ENCODE peak calls at places on chromosome 7, in six cellular contexts. A is CD8-positive, alpha-beta T cell; H is OCI-LY7; F is pancreas; X is heart right ventricle; D is PC-3. L is an unnamed sample. For H3K4me1, the result is how much of the 10 kb centered on the place peaks cover.

GRCh38 chr7:73332447-73332846 is 4.5 kb downstream of the FKBP6 start:
- DNase-seq in A (no peak), F (no peak), X (no peak), H (no peak), D (no peak), L (no peak)

GRCh38 chr7:83807770-83808169 is 158.8 kb upstream of the SEMA3E start:
- DNase-seq in H (no peak), A (no peak), D (no peak), X (no peak), F (no peak), L (no peak)

GRCh38 chr7:30662431-30662939 is 19.8 kb downstream of the CRHR2 start:
- DNase-seq in X (no peak), D (no peak), H (no peak), A (no peak), F (no peak), L (no peak)

GRCh38 chr7:28957064-28957821 is 887 bp downstream of the TRIL start:
- DNase-seq in A (no peak), F (peak), D (no peak), X (peak), H (no peak), L (no peak)

GRCh38 chr7:91784469-91784868 is 96.0 kb downstream of the MTERF1 start:
- DNase-seq in D (peak), A (no peak), H (peak), X (no peak), F (no peak), L (peak)

GRCh38 chr7:66198461-66198860 is 6.7 kb upstream of the TPST1 start:
- DNase-seq in X (no peak), D (no peak), H (no peak), A (no peak), F (no peak), L (no peak)

GRCh38 chr7:119482671-119483070 is 790.3 kb upstream of the KCND2 start:
- DNase-seq in A (no peak), F (no peak), H (no peak), D (no peak), X (no peak), L (no peak)

GRCh38 chr7:157805716-157806115 is 468.9 kb downstream of the DNAJB6 start:
- DNase-seq in F (no peak), A (no peak), D (no peak), H (no peak), X (no peak), L (no peak)

GRCh38 chr7:18638594-18639452 is 143.3 kb downstream of the HDAC9 start:
- DNase-seq in H (no peak), F (no peak), D (peak), A (no peak), X (no peak), L (no peak)

GRCh38 chr7:13282377-13282980 is 595.0 kb downstream of the ARL4A start:
- DNase-seq in X (no peak), A (no peak), D (peak), F (no peak), H (peak), L (no peak)

GRCh38 chr7:140774371-140774770 is 77.9 kb downstream of the NDUFB2 start:
- DNase-seq in A (no peak), H (no peak), D (no peak), F (no peak), X (no peak), L (no peak)

GRCh38 chr7:28685660-28686417 is 272.3 kb downstream of the TRIL start:
- DNase-seq in X (peak), D (peak), A (no peak), F (peak), H (no peak), L (peak)

GRCh38 chr7:20594023-20594422 is 21.4 kb upstream of the ABCB5 start:
- DNase-seq in X (no peak), D (no peak), F (no peak), H (no peak), A (no peak), L (no peak)

GRCh38 chr7:158016171-158017087 is 571.2 kb downstream of the PTPRN2 start:
- DNase-seq in H (no peak), F (peak), A (no peak), D (no peak), X (no peak), L (no peak)

GRCh38 chr7:97873606-97874005 is 1.4 kb upstream of the ASNS start:
- DNase-seq in H (no peak), A (no peak), X (no peak), F (no peak), D (no peak), L (no peak)

GRCh38 chr7:102912742-102913141 is at the start of gene LRRC17:
- DNase-seq in H (no peak), A (no peak), F (no peak), D (no peak), X (no peak), L (peak)

GRCh38 chr7:143938522-143939243 is 3.6 kb downstream of the OR2F2 start:
- DNase-seq in X (no peak), F (no peak), D (no peak), A (no peak), H (no peak), L (no peak)

GRCh38 chr7:12314199-12314598 is 89.5 kb downstream of the VWDE start:
- DNase-seq in D (no peak), F (no peak), A (no peak), H (no peak), X (no peak), L (no peak)

DNA sequence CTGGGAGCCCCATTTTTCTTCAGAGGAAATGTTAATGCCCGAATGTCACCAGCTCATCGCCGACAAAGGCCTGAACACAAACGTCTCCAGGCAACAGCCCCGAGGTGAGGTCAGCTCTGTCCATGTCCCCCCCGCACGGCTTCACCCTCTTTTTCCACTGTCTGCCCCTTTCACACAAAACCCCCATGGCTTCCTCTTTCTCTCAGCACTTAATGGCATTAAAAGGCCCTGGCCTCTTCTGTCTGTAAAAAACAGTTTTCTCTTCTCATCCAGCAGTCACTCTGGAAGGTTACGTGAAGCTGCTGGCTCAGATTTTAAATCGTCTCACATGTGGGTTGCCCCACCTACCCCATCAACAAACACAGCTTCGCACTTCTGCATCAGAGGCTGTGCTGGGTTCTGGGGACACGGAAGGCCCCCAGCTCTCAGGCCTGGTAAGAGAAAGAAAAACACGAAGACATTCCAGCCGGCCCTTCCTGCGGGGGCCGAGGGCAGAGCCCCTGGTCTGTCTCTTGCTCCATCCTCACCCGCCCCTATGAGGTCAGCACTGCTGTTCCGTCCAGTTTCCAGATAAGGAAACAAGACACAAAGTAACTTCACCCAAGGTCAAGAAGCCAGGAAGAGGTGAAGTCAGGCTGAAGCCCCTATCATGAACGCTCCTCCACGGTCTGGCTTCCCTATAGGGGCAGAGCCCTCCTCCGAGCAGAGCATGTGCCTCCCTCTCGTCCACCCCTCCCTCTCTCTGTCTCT is 91.1 kb upstream of the PDGFA start:
- DNase-seq in D (no peak), X (peak), H (no peak), F (no peak), A (peak), L (no peak)
- H3K4me1 ChIP-seq in D (under half), X (under half), H (under half), F (under half), A (half or more), L (under half)

DNA sequence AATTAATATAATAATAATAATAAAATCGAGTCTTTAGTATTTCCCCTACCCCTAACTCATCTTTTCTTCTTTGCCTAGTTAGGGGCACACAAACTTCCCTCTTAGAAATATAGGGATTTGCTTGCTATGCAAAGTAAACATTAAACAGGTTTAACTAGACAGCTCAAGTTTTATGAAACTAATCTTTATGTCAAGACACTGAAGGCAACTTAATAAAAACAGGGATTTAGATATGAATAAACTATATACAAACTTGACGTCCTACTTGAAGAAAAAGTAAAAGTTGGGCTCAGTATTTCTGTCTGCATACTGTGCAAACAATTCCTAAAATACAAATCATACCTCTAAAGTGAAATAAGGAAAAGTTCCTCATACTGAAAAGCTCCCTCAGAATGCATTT is 52.1 kb upstream of the CAV2 start:
- DNase-seq in H (no peak), A (no peak), D (peak), F (no peak), X (no peak), L (no peak)
- H3K4me1 ChIP-seq in H (under half), A (under half), D (under half), F (under half), X (under half), L (under half)

GRCh38 chr7:131628634-131629033 is 72.2 kb upstream of the PODXL start:
- DNase-seq in A (no peak), F (no peak), X (no peak), H (no peak), D (no peak), L (no peak)
- H3K4me1 ChIP-seq in A (under half), F (under half), X (under half), H (under half), D (half or more), L (under half)

DNA sequence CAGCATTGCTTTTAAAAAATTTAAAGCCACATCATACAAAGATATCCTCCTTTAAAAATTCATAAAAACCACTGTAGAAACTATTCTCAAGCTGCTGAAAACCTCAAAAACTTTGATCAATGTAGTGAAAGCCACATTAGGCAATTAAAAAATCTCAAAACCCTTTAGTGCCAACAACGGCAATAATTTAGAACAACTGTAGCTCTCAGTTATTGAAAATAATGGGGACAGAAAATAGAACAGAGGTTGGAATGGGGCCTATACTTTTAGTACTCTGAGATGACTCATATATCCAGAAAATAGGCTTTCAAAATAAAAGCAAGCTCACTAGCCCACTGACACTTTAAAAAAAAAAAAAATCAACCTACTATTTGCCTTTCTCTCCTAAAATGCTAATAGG is 87.5 kb downstream of the GSAP start:
- DNase-seq in A (no peak), X (no peak), D (peak), F (no peak), H (no peak), L (no peak)
- H3K4me1 ChIP-seq in A (under half), X (under half), D (half or more), F (under half), H (under half), L (half or more)

GRCh38 chr7:134936893-134937520 is 49.3 kb upstream of the AGBL3 start:
- DNase-seq in X (no peak), A (no peak), H (no peak), D (no peak), F (no peak), L (no peak)

GRCh38 chr7:134938141-134938540 is 48.2 kb upstream of the AGBL3 start:
- DNase-seq in F (no peak), A (no peak), H (no peak), X (no peak), D (no peak), L (no peak)

GRCh38 chr7:134932707-134933370 is 53.5 kb upstream of the AGBL3 start:
- DNase-seq in F (no peak), X (peak), D (no peak), A (no peak), H (no peak), L (peak)

GRCh38 chr7:134933460-134934068 is 52.7 kb upstream of the AGBL3 start:
- DNase-seq in A (no peak), D (no peak), X (no peak), F (no peak), H (no peak), L (no peak)

DNA sequence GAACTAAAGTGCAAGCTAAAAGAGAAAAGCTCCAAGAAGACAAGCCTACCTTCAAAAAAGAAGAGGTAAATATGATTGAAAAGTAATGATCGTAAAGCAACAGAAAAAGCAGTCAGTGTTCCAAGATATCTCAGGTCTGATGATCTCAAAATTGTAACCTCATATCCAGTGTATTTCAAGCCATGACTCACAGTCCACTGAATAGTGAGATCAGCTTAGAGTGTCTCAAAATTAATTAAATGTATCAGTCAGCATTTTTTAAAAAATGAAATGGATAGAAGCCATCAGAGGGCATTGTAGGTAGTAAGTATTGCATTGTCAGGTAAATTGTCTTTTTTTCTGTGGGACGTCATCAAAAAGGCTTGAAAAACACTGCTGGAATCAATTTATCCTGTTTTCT is 50.6 kb upstream of the AGBL3 start:
- DNase-seq in F (no peak), A (no peak), D (no peak), X (no peak), H (no peak), L (no peak)
- H3K4me1 ChIP-seq in F (under half), A (under half), D (under half), X (under half), H (under half), L (half or more)

GRCh38 chr7:1593091-1593866 is 23.4 kb upstream of the PSMG3 start:
- DNase-seq in X (no peak), A (peak), H (peak), F (no peak), D (no peak), L (peak)
- H3K4me1 ChIP-seq in X (under half), A (under half), H (under half), F (under half), D (under half), L (under half)

L was measured in osteoblast.